ENCODE peak calls at places on chromosomes 6 and 20, in ten cellular contexts. I is WTC11, R is ELR, D is islet precursor cell, S is left lung, B is T-helper 1 cell, T is cardiac fibroblast, W is NCI-H1105, M is posterior vena cava, O is bronchial epithelial cell. G is an unnamed sample.

GRCh38 chr6:166008441-166009369 is 158.9 kb downstream of the TBXT start:
- DNase-seq in I (peak), R (peak), D (peak), S (no peak), B (no peak), T (peak), W (peak), M (no peak), O (no peak), G (no peak)

GRCh38 chr20:6269163-6269873 is 146.5 kb upstream of the FERMT1 start:
- DNase-seq in I (peak), R (no peak), D (no peak), S (no peak), B (no peak), T (no peak), W (no peak), M (no peak), O (no peak), G (no peak)

GRCh38 chr6:98848539-98849210 is 14.3 kb downstream of the POU3F2 start:
- DNase-seq in I (no peak), R (no peak), D (no peak), S (no peak), B (no peak), T (no peak), W (no peak), M (no peak), O (no peak), G (no peak)

GRCh38 chr6:2072450-2072849 is 173.0 kb downstream of the GMDS start:
- DNase-seq in I (no peak), R (no peak), D (no peak), S (no peak), B (no peak), T (peak), W (no peak), M (no peak), O (no peak), G (no peak)

GRCh38 chr6:44627091-44627878 is 239.8 kb downstream of the CDC5L start:
- DNase-seq in I (peak), R (no peak), D (peak), S (peak), B (no peak), T (no peak), W (no peak), M (no peak), O (no peak), G (no peak)

GRCh38 chr20:57378107-57378506 is 13.1 kb upstream of the RBM38 start:
- DNase-seq in I (no peak), R (no peak), D (no peak), S (peak), B (no peak), T (no peak), W (no peak), M (no peak), O (no peak), G (no peak)

GRCh38 chr6:32371204-32371603 is 499 bp downstream of the TSBP1 start:
- DNase-seq in I (no peak), R (peak), D (no peak), S (no peak), B (no peak), T (peak), W (no peak), M (no peak), O (peak), G (no peak)

GRCh38 chr6:168319279-168320051 is at the start of gene DACT2:
- DNase-seq in I (no peak), R (no peak), D (peak), S (no peak), B (no peak), T (peak), W (no peak), M (no peak), O (no peak), G (no peak)

GRCh38 chr20:22716824-22717351 is 132.5 kb upstream of the FOXA2 start:
- DNase-seq in I (no peak), R (no peak), D (no peak), S (no peak), B (no peak), T (peak), W (no peak), M (no peak), O (peak), G (no peak)

GRCh38 chr6:1586256-1586655 is 23.5 kb upstream of the FOXC1 start:
- DNase-seq in I (no peak), R (no peak), D (no peak), S (no peak), B (no peak), T (no peak), W (no peak), M (no peak), O (no peak), G (no peak)

GRCh38 chr6:127342946-127343752 is at the start of gene ECHDC1:
- DNase-seq in I (peak), R (peak), D (peak), S (peak), B (peak), T (peak), W (peak), M (peak), O (peak), G (peak)

GRCh38 chr6:126337323-126337722 is 2.6 kb upstream of the CENPW start:
- DNase-seq in I (no peak), R (peak), D (no peak), S (no peak), B (no peak), T (peak), W (no peak), M (no peak), O (peak), G (no peak)

GRCh38 chr6:116557863-116558262 is 4.3 kb downstream of the CALHM4 start:
- DNase-seq in I (no peak), R (peak), D (no peak), S (no peak), B (no peak), T (peak), W (peak), M (no peak), O (peak), G (no peak)

GRCh38 chr20:11652128-11652527 is 265.6 kb upstream of the BTBD3 start:
- DNase-seq in I (no peak), R (no peak), D (no peak), S (no peak), B (no peak), T (no peak), W (no peak), M (no peak), O (no peak), G (no peak)

GRCh38 chr20:6142348-6142993 is 19.6 kb upstream of the FERMT1 start:
- DNase-seq in I (peak), R (peak), D (no peak), S (no peak), B (peak), T (peak), W (peak), M (no peak), O (peak), G (peak)

GRCh38 chr20:18524646-18525045 is 16.9 kb downstream of the SEC23B start:
- DNase-seq in I (no peak), R (peak), D (no peak), S (no peak), B (no peak), T (peak), W (no peak), M (no peak), O (peak), G (no peak)

GRCh38 chr20:43187476-43188233 is 2.1 kb downstream of the PTPRT start:
- DNase-seq in I (peak), R (peak), D (peak), S (peak), B (peak), T (peak), W (peak), M (peak), O (peak), G (peak)

GRCh38 chr20:11216451-11217314 is 542.9 kb upstream of the JAG1 start:
- DNase-seq in I (no peak), R (no peak), D (peak), S (no peak), B (no peak), T (peak), W (no peak), M (no peak), O (no peak), G (no peak)

GRCh38 chr6:44004625-44005506 is 122.4 kb downstream of the MRPL14 start:
- DNase-seq in I (no peak), R (peak), D (no peak), S (no peak), B (no peak), T (no peak), W (no peak), M (no peak), O (no peak), G (no peak)

GRCh38 chr20:21622097-21622496 is 83.4 kb upstream of the PAX1 start:
- DNase-seq in I (no peak), R (no peak), D (peak), S (no peak), B (no peak), T (no peak), W (no peak), M (no peak), O (peak), G (no peak)

GRCh38 chr20:35279533-35280174 is 1.7 kb upstream of the MMP24OS start:
- DNase-seq in I (no peak), R (peak), D (no peak), S (no peak), B (no peak), T (no peak), W (no peak), M (no peak), O (no peak), G (no peak)

GRCh38 chr20:36506253-36506652 is 35.1 kb upstream of the MYL9 start:
- DNase-seq in I (no peak), R (peak), D (no peak), S (no peak), B (no peak), T (no peak), W (no peak), M (peak), O (no peak), G (no peak)

GRCh38 chr6:40634429-40634828 is 47.3 kb upstream of the LRFN2 start:
- DNase-seq in I (no peak), R (no peak), D (no peak), S (no peak), B (no peak), T (no peak), W (peak), M (no peak), O (no peak), G (no peak)